ENCODE peak calls at places on chromosomes 1 and 21, in ten cellular contexts. K is foreskin fibroblast, J is HCT116, V is GM12865, B is stomach, D is K562, L is AG04449, T is fibroblast of villous mesenchyme, C is ascending aorta, Q is upper lobe of right lung. P is an unnamed sample.

GRCh38 chr1:109241841-109242301 is 7.5 kb upstream of the CELSR2 start:
- DNase-seq in L (no peak), T (no peak), Q (peak), D (no peak), K (no peak), C (no peak), V (no peak), J (no peak), B (peak), P (no peak)

GRCh38 chr1:235714205-235714897 is 64.8 kb upstream of the GNG4 start:
- DNase-seq in Q (no peak), C (no peak), D (no peak), V (no peak), K (no peak), L (no peak), B (no peak), T (no peak), J (no peak), P (no peak)

GRCh38 chr1:22535399-22535798 is 27.9 kb upstream of the EPHA8 start:
- DNase-seq in D (no peak), J (no peak), Q (no peak), V (no peak), B (no peak), L (no peak), C (no peak), T (no peak), K (no peak), P (no peak)

GRCh38 chr21:45737485-45738166 is 94.1 kb downstream of the PCBP3 start:
- DNase-seq in B (no peak), V (no peak), T (no peak), C (no peak), L (no peak), K (no peak), J (no peak), D (no peak), Q (no peak), P (no peak)

GRCh38 chr1:110384581-110385321 is 6.1 kb downstream of the SLC16A4 start:
- DNase-seq in C (no peak), V (peak), J (no peak), K (no peak), Q (no peak), B (no peak), T (no peak), L (no peak), D (no peak), P (no peak)

GRCh38 chr1:108758782-108759181 is 12.3 kb downstream of the STXBP3 start:
- DNase-seq in L (no peak), T (no peak), B (no peak), Q (no peak), C (no peak), V (no peak), K (no peak), J (no peak), D (no peak), P (no peak)

GRCh38 chr1:66752671-66753371 is 562 bp downstream of the DYNLT5 start:
- DNase-seq in L (no peak), V (no peak), B (no peak), K (no peak), J (no peak), T (no peak), D (no peak), Q (no peak), C (no peak), P (no peak)

GRCh38 chr21:38323721-38324591 is 67.2 kb downstream of the KCNJ15 start:
- DNase-seq in K (peak), J (no peak), B (no peak), L (peak), Q (no peak), V (no peak), T (peak), C (no peak), D (no peak), P (no peak)

GRCh38 chr1:17079140-17079868 is 25.5 kb upstream of the SDHB start:
- DNase-seq in J (no peak), D (no peak), T (no peak), L (no peak), K (no peak), V (peak), Q (no peak), B (no peak), C (no peak), P (no peak)

GRCh38 chr1:182803846-182804245 is 14.3 kb downstream of the NPL start:
- DNase-seq in D (no peak), T (no peak), L (no peak), J (no peak), K (no peak), B (no peak), C (no peak), V (no peak), Q (no peak), P (no peak)

GRCh38 chr1:46248122-46248920 is 758 bp downstream of the RAD54L start:
- DNase-seq in L (no peak), B (peak), V (peak), D (peak), T (no peak), C (peak), K (no peak), J (peak), Q (no peak), P (no peak)

GRCh38 chr1:90707363-90707710 is 9.8 kb downstream of the BARHL2 start:
- DNase-seq in V (no peak), L (no peak), K (no peak), T (peak), C (no peak), D (peak), B (peak), Q (peak), J (no peak), P (peak)

GRCh38 chr1:205791568-205792180 is 16.4 kb upstream of the RAB29 start:
- DNase-seq in J (no peak), K (peak), Q (no peak), D (peak), L (no peak), V (peak), C (no peak), B (peak), T (peak), P (peak)

GRCh38 chr1:30029677-30030076 is 693.7 kb downstream of the MATN1 start:
- DNase-seq in C (peak), B (no peak), J (no peak), D (no peak), V (no peak), K (no peak), L (no peak), Q (no peak), T (no peak), P (no peak)

GRCh38 chr1:147752531-147752930 is 7.9 kb downstream of the GJA5 start:
- DNase-seq in C (no peak), D (no peak), J (no peak), Q (no peak), L (no peak), T (no peak), K (no peak), B (no peak), V (no peak), P (no peak)

GRCh38 chr1:27116697-27117096 is 38.2 kb downstream of the SLC9A1 start:
- DNase-seq in T (no peak), L (no peak), V (no peak), D (no peak), C (no peak), K (peak), B (no peak), Q (no peak), J (no peak), P (no peak)

GRCh38 chr1:236688705-236689104 is 2.4 kb downstream of the ACTN2 start:
- DNase-seq in L (no peak), D (no peak), K (no peak), C (no peak), Q (no peak), V (no peak), B (no peak), J (no peak), T (no peak), P (no peak)

GRCh38 chr1:117077267-117077666 is 17.1 kb downstream of the TTF2 start:
- DNase-seq in Q (no peak), B (no peak), V (no peak), T (peak), D (no peak), C (no peak), L (peak), J (peak), K (peak), P (no peak)

GRCh38 chr1:247574236-247574635 is 13.9 kb upstream of the OR2G2 start:
- DNase-seq in T (no peak), V (no peak), K (no peak), D (no peak), C (no peak), B (no peak), J (no peak), Q (no peak), L (no peak), P (no peak)

GRCh38 chr1:247578946-247579460 is 9.2 kb upstream of the OR2G2 start:
- DNase-seq in V (no peak), L (no peak), B (no peak), J (no peak), Q (no peak), C (no peak), D (no peak), T (no peak), K (no peak), P (no peak)

GRCh38 chr1:247574664-247575063 is 13.5 kb upstream of the OR2G2 start:
- DNase-seq in Q (no peak), V (no peak), C (no peak), D (no peak), K (no peak), L (no peak), T (no peak), J (no peak), B (no peak), P (no peak)

DNA sequence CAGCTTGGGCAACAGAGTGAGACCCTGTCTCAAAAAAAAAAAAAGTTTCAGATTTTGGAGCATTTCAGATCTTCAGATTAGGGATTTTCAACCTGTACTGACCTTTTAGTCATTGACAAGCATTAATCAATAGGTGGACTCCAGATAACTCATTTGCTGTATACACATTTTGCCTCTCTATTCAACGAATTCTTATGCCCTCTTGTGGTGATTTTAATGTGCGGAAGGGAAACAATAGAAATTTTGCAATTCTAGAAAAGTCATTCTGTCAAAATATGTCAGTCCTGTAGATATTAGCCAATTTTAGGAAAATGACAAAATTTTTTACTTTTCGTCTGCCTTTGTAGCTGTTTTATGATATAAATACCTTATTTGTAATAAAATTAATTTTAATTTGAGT is 11.6 kb upstream of the OR2G2 start:
- DNase-seq in T (peak), Q (no peak), B (no peak), C (no peak), K (no peak), J (peak), D (peak), L (no peak), V (peak), P (no peak)
- TF ChIP-seq CTCF in T (peak), Q (peak), B (no peak), C (no peak), K (no peak), J (peak), D (peak), L (no peak), V (peak), P (peak)

DNA sequence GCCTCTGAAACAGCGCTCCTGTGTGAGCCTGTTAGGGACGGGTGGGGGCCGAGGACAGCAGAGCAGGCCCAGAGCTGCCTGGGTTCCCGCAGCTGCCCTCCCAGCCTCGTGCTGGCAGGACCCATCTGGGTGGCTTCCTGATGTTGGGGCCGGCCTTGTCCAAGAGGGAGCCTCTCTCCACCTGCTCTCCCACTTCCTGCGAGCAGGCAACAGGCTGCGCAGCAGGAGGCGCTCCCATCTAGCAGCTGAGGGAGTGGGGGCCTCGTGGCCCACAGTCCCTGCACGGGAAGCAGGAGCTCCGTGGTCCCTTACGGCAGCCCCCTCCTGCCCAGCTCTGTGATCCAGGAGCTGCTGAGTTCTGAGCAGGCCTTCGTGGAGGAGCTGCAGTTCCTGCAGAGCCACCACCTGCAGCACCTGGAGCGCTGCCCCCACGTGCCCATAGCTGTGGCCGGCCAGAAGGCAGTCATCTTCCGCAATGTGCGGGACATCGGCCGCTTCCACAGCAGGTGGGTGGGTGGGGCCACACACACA is 68.0 kb downstream of the TRIM11 start:
- DNase-seq in V (no peak), Q (no peak), L (no peak), C (no peak), B (no peak), J (no peak), T (no peak), D (peak), K (no peak), P (no peak)
- TF ChIP-seq CTCF in V (no peak), Q (no peak), L (no peak), C (no peak), B (no peak), J (no peak), T (no peak), D (peak), K (no peak), P (no peak)

GRCh38 chr1:68373173-68373572 is 76.6 kb downstream of the RPE65 start:
- DNase-seq in J (no peak), K (no peak), L (no peak), D (no peak), V (no peak), Q (no peak), B (no peak), C (no peak), T (no peak), P (no peak)

GRCh38 chr1:68375919-68376318 is 73.8 kb downstream of the RPE65 start:
- DNase-seq in T (no peak), V (no peak), K (peak), L (no peak), C (no peak), Q (no peak), B (no peak), D (no peak), J (no peak), P (no peak)

GRCh38 chr1:68376441-68376840 is 73.3 kb downstream of the RPE65 start:
- DNase-seq in L (no peak), J (no peak), D (no peak), B (no peak), T (no peak), Q (no peak), C (no peak), V (no peak), K (no peak), P (no peak)

GRCh38 chr1:68370101-68370915 is 79.4 kb downstream of the RPE65 start:
- DNase-seq in V (no peak), B (no peak), Q (no peak), C (no peak), L (no peak), D (no peak), K (no peak), J (no peak), T (no peak), P (no peak)

DNA sequence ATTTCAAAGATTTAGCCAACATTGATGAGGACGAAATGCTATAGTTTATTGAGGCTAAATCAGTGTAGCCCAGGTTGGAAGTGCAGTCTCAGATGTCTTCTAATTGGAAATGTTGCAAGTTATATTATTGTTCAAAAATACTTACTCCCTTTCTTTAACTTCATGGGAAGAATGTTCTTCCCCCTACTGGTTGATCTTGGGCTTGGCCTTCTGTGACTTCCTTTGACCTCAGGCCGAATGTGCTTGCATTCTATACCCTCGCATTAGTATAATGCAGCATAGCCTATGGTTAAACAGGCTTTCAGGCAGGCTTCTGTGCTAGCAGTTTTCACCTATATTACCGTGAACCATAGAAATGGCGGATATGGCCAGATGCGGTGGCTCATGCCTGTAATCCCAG is 77.3 kb downstream of the RPE65 start:
- DNase-seq in T (no peak), L (no peak), D (no peak), K (no peak), V (no peak), C (no peak), B (no peak), J (no peak), Q (no peak), P (no peak)
- TF ChIP-seq CTCF in T (no peak), L (no peak), D (no peak), K (no peak), V (no peak), C (no peak), B (no peak), J (no peak), Q (no peak), P (no peak)

GRCh38 chr1:152543808-152544207 is 22.8 kb downstream of the LCE3E start:
- DNase-seq in C (no peak), Q (no peak), L (no peak), B (no peak), T (no peak), D (peak), J (peak), K (no peak), V (peak), P (no peak)
- TF ChIP-seq CTCF in C (no peak), Q (no peak), L (no peak), B (no peak), T (no peak), D (peak), J (no peak), K (no peak), V (peak), P (no peak)

DNA sequence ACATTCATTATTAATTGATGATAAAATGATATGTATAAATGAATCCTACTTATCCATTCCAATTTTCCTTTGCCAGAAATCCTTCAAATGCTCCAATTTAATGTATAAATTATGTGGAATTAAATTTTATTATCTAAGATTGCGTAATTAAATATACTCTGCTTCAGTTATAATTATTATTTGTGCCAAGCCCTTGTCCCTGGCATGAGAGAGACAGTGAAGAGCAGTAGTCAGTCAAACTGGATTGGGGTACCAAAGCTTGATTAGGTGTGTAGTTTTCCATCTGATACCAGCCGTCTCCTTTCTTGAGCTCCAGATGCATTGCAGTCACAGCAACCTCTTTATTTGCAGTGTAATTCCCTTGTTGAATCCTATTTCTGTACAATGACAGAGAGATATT is 22.4 kb upstream of the MTF2 start:
- DNase-seq in V (no peak), Q (no peak), C (no peak), J (no peak), K (no peak), D (no peak), T (no peak), B (no peak), L (no peak), P (no peak)
- TF ChIP-seq CTCF in V (no peak), Q (no peak), C (no peak), J (no peak), K (no peak), D (no peak), T (no peak), B (no peak), L (no peak), P (no peak)

DNA sequence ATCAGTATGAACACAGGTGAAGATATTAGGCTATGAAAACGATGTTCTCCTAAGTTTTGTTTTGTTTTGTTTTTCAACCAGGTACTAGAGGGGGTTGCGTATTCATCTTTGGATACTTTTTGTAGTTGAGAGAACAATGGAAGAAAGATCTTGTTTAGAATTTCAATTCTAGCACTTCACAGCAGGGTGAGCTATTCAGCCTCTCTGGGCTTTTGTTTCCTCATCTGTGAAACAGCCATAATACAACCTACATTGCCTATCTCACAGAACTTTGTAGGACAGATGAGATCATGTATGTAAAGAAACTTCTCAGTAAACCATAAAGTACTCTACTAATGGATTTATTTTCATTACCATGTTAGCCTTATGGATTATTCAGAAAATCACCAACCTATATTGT is 199.5 kb downstream of the GPATCH2 start:
- DNase-seq in B (no peak), D (no peak), L (no peak), V (peak), K (no peak), C (no peak), J (no peak), T (no peak), Q (no peak), P (no peak)
- TF ChIP-seq CTCF in B (no peak), D (no peak), L (no peak), V (no peak), K (peak), C (no peak), J (peak), T (peak), Q (no peak), P (no peak)